ENCODE peak calls at places on chromosomes 1 and 21, in nine cellular contexts. G is psoas muscle, C is left ventricle myocardium inferior, O is MM.1S, P is HFF-Myc, I is GM12865, V is uterus, W is GM12878, M is mesendoderm. U is an unnamed sample.

GRCh38 chr1:212477014-212477679 is 44.4 kb downstream of the NENF start:
- DNase-seq in V (peak; percentile 86), G (peak; percentile 82), C (peak; percentile 75), W (peak; percentile 65), P (peak; percentile 75), M (peak; percentile 94), O (peak; percentile 84), I (peak; percentile 91), U (peak; percentile 86)

GRCh38 chr1:100461222-100461621 is 76.7 kb upstream of the GPR88 start:
- DNase-seq in W (no peak), G (no peak), I (no peak), O (no peak), V (no peak), M (no peak), C (peak; percentile 30), P (no peak), U (no peak)

GRCh38 chr21:32260130-32260529 is 18.7 kb downstream of the MIS18A start:
- DNase-seq in M (no peak), P (no peak), C (no peak), I (no peak), V (no peak), O (no peak), W (no peak), G (no peak), U (no peak)

GRCh38 chr1:51819810-51820209 is 58.7 kb downstream of the NRDC start:
- DNase-seq in O (no peak), I (no peak), C (no peak), M (no peak), G (no peak), V (no peak), P (no peak), W (no peak), U (no peak)

GRCh38 chr1:109248797-109249629 is at the start of gene CELSR2:
- DNase-seq in V (no peak), O (peak; percentile 62), P (no peak), I (peak; percentile 72), C (peak; percentile 59), W (no peak), G (peak; percentile 77), M (peak; percentile 90), U (peak; percentile 98)

GRCh38 chr1:3359346-3360157 is 94.9 kb upstream of the ARHGEF16 start:
- DNase-seq in V (no peak), G (no peak), P (no peak), I (no peak), M (no peak), C (no peak), W (no peak), O (no peak), U (no peak)

GRCh38 chr1:239547987-239548386 is 161.6 kb downstream of the CHRM3 start:
- DNase-seq in P (no peak), C (no peak), M (no peak), O (no peak), V (no peak), G (no peak), W (no peak), I (no peak), U (no peak)

GRCh38 chr1:9069324-9070100 is at the start of gene SLC2A5:
- DNase-seq in C (no peak), M (no peak), P (no peak), O (peak; percentile 53), I (peak; percentile 96), V (peak; percentile 42), G (peak; percentile 86), W (peak; percentile 93), U (peak; percentile 46)

GRCh38 chr1:171128463-171128862 is 37.8 kb downstream of the FMO3 start:
- DNase-seq in O (no peak), C (no peak), G (no peak), V (no peak), I (no peak), P (no peak), M (no peak), W (no peak), U (no peak)

GRCh38 chr1:159849972-159850371 is 12.5 kb downstream of the VSIG8 start:
- DNase-seq in I (no peak), M (no peak), O (no peak), G (no peak), C (no peak), V (no peak), W (no peak), P (no peak), U (no peak)

GRCh38 chr1:115184951-115185331 is 95.6 kb upstream of the TSPAN2 start:
- DNase-seq in M (no peak), G (peak; percentile 78), P (no peak), W (no peak), I (no peak), O (no peak), V (peak; percentile 25), C (peak; percentile 25), U (no peak)

GRCh38 chr1:3074800-3075199 is 5.8 kb downstream of the PRDM16 start:
- DNase-seq in I (no peak), V (no peak), O (no peak), C (no peak), P (no peak), W (no peak), M (no peak), G (no peak), U (no peak)

GRCh38 chr1:56527548-56528302 is 51.6 kb downstream of the PLPP3 start:
- DNase-seq in P (no peak), G (no peak), M (peak; percentile 38), C (no peak), O (peak; percentile 14), V (peak; percentile 54), W (no peak), I (no peak), U (no peak)

DNA sequence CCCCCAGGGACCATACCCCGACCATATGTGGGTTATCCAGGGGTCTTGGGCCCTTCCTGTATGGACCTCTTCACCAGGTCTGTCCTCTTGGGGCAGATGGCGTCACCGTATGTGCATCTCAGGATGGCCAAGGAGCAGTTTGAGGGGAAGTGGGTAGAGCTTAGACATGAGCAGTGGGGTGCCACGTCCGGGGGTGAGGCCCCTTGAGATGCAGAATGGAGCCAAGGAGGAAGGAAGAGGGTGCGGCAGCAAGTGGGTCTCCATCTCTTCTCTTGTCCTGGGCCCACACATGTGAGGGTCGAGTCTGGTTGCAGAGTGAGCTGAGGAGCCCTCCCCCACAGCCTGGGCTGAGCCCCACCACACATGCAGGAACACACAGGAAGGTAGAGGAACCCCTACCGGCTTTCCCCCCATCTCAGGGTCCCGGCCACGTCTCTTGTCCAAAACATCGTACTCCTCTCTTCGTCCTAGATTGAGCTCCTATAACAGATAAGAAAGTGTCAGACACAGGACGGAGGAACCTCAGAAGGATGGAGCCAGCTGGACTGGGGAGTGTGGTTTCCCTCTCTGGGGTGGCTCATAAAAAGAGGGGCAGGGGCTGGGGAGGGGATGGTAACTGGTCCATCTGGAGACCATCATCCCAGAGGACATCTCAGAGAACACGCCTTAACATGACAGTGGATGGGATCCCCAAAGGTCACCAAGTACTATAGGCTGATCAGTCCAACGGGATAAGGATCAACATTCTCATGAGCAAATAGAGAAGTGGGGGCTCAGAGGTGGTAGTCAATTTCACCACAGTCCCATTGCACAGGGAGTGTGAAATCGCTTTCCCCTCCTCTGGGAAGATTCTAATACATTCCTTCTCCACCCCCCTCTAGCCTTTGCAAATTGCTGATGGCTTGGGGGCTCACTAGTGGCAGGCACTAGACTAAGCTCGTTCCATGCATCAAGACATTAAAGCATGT is 79.9 kb downstream of the CD247 start:
- DNase-seq in V (no peak), O (no peak), W (no peak), M (no peak), I (no peak), G (no peak), C (no peak), P (no peak), U (no peak)
- H3K4me3 ChIP-seq in V (no peak overlapping the region), O (peak overlapping the region; percentile 49), W (peak overlapping the region; percentile 42), M (no peak overlapping the region), I (no peak overlapping the region), G (peak overlapping the region; percentile 67), C (peak overlapping the region; percentile 59), P (no peak overlapping the region), U (peak overlapping the region; percentile 47)

DNA sequence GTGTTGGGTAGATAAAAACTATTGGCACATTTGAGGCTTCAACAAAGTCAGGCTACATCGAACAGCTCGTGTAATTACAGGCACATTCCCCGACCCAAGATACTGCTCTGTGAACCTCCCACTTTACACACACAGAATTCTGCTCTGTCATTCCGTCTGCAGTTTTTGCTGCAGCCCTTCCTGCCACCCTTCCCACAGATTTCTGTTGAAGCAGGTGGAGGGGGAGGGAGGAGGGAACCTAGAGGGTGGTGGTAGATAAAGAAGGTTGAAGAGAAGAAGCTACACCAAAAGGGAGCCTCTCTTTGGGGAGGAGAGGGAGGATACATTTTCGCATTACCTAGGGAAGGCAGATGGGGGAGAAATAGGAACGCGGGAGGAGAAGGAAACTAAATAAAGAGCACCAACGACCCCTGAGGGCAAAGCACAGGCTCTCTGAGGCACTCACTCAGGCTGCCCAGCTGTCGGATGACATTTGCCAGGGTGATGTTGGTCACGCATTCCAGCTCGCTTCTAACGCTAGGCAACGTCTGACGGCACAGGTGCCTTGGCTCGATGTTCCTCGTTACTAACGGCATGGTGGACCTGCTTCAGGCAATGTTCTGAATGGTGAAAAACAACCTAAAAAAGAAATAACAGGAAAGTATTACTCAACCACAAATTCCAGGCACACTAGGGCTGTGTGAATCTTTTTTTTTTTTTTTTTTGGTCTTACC is 36.0 kb downstream of the GPR3 start:
- DNase-seq in V (peak; percentile 31), M (peak; percentile 79), O (no peak), W (no peak), P (no peak), C (peak; percentile 57), I (no peak), G (peak; percentile 74), U (peak; percentile 55)
- H3K4me3 ChIP-seq in V (peak overlapping the region; percentile 12), M (no peak overlapping the region), O (no peak overlapping the region), W (peak overlapping the region; percentile 37), P (no peak overlapping the region), C (peak overlapping the region; percentile 39), I (no peak overlapping the region), G (peak overlapping the region; percentile 35), U (no peak overlapping the region)

GRCh38 chr1:201404722-201405483 is 5.8 kb upstream of the LAD1 start:
- DNase-seq in W (no peak), M (no peak), V (no peak), P (no peak), O (no peak), G (no peak), I (no peak), C (no peak), U (no peak)

GRCh38 chr1:201408176-201408814 is 9.2 kb upstream of the LAD1 start:
- DNase-seq in C (peak; percentile 85), P (peak; percentile 42), W (no peak), G (peak; percentile 89), V (peak; percentile 60), M (peak; percentile 83), I (peak; percentile 85), O (peak; percentile 73), U (peak; percentile 94)

GRCh38 chr1:201408815-201409200 is 9.7 kb upstream of the LAD1 start:
- DNase-seq in I (no peak), M (no peak), W (no peak), P (no peak), G (no peak), V (no peak), O (no peak), C (no peak), U (no peak)

GRCh38 chr1:201405484-201405831 is 6.3 kb upstream of the LAD1 start:
- DNase-seq in O (no peak), M (no peak), V (no peak), P (no peak), W (peak; percentile 49), C (no peak), I (peak; percentile 70), G (no peak), U (no peak)

GRCh38 chr1:201406831-201407406 is 7.8 kb upstream of the LAD1 start:
- DNase-seq in O (no peak), M (no peak), W (peak; percentile 69), G (no peak), P (no peak), V (no peak), I (peak; percentile 74), C (no peak), U (no peak)
- H3K4me3 ChIP-seq in O (no peak overlapping the region), M (no peak overlapping the region), W (no peak overlapping the region), G (no peak overlapping the region), P (no peak overlapping the region), V (no peak overlapping the region), I (no peak overlapping the region), C (no peak overlapping the region), U (no peak overlapping the region)

GRCh38 chr1:41813755-41814694 is 104.7 kb downstream of the HIVEP3 start:
- DNase-seq in C (peak; percentile 84), V (no peak), W (no peak), M (no peak), O (no peak), G (peak; percentile 90), P (no peak), I (no peak), U (no peak)
- H3K4me3 ChIP-seq in C (no peak overlapping the region), V (no peak overlapping the region), W (no peak overlapping the region), M (no peak overlapping the region), O (no peak overlapping the region), G (no peak overlapping the region), P (no peak overlapping the region), I (no peak overlapping the region), U (no peak overlapping the region)